ENCODE peak calls at places on chromosomes 4 and X, in ten cellular contexts. One of them, this sample, is unnamed.
A peak's percentile ranks its signal among the peaks of the same experiment; 100 is the strongest.

GRCh38 chr4:173318648-173319211 is 15.4 kb downstream of the HMGB2 start:
- DNase-seq in pancreas: no peak
- DNase-seq in SJSA1: peak; percentile 42
- DNase-seq in thoracic aorta: no peak
- DNase-seq in lower lobe of right lung: no peak
- DNase-seq in right lobe of liver: no peak
- DNase-seq in WERI-Rb-1: no peak
- DNase-seq in cardiac muscle cell: peak; percentile 72
- DNase-seq in tibial artery: no peak
- DNase-seq in astrocyte: peak; percentile 44
- DNase-seq in this sample: no peak

GRCh38 chrX:110699109-110699508 is 96.5 kb downstream of the CHRDL1 start:
- DNase-seq in tibial artery: peak; percentile 20
- DNase-seq in cardiac muscle cell: no peak
- DNase-seq in WERI-Rb-1: no peak
- DNase-seq in pancreas: no peak
- DNase-seq in thoracic aorta: no peak
- DNase-seq in SJSA1: no peak
- DNase-seq in astrocyte: peak; percentile 10
- DNase-seq in right lobe of liver: no peak
- DNase-seq in lower lobe of right lung: no peak
- DNase-seq in this sample: no peak

GRCh38 chrX:49155243-49155899 is 7.2 kb upstream of the MAGIX start:
- DNase-seq in pancreas: no peak
- DNase-seq in thoracic aorta: no peak
- DNase-seq in SJSA1: peak; percentile 64
- DNase-seq in right lobe of liver: no peak
- DNase-seq in astrocyte: peak; percentile 72
- DNase-seq in tibial artery: peak; percentile 38
- DNase-seq in lower lobe of right lung: no peak
- DNase-seq in WERI-Rb-1: peak; percentile 32
- DNase-seq in cardiac muscle cell: peak; percentile 80
- DNase-seq in this sample: peak; percentile 77

GRCh38 chrX:56726609-56727008 is 2.4 kb upstream of the NBDY start:
- DNase-seq in SJSA1: peak; percentile 2
- DNase-seq in pancreas: no peak
- DNase-seq in right lobe of liver: no peak
- DNase-seq in WERI-Rb-1: no peak
- DNase-seq in astrocyte: peak; percentile 32
- DNase-seq in cardiac muscle cell: peak; percentile 66
- DNase-seq in tibial artery: no peak
- DNase-seq in thoracic aorta: no peak
- DNase-seq in lower lobe of right lung: no peak
- DNase-seq in this sample: no peak

GRCh38 chr4:81600511-81601269 is 129.0 kb upstream of the RASGEF1B start:
- DNase-seq in lower lobe of right lung: no peak
- DNase-seq in cardiac muscle cell: no peak
- DNase-seq in pancreas: no peak
- DNase-seq in tibial artery: no peak
- DNase-seq in astrocyte: no peak
- DNase-seq in right lobe of liver: peak; percentile 55
- DNase-seq in WERI-Rb-1: no peak
- DNase-seq in thoracic aorta: no peak
- DNase-seq in SJSA1: no peak
- DNase-seq in this sample: no peak

GRCh38 chrX:413322-414201 is 26.9 kb upstream of the PPP2R3B start:
- DNase-seq in SJSA1: no peak
- DNase-seq in lower lobe of right lung: no peak
- DNase-seq in WERI-Rb-1: no peak
- DNase-seq in cardiac muscle cell: peak; percentile 37
- DNase-seq in pancreas: no peak
- DNase-seq in tibial artery: peak; percentile 25
- DNase-seq in right lobe of liver: no peak
- DNase-seq in thoracic aorta: no peak
- DNase-seq in astrocyte: peak; percentile 45
- DNase-seq in this sample: peak; percentile 84

GRCh38 chrX:40778861-40779575 is 43.7 kb upstream of the MED14 start:
- DNase-seq in SJSA1: peak; percentile 5
- DNase-seq in astrocyte: peak; percentile 72
- DNase-seq in thoracic aorta: no peak
- DNase-seq in right lobe of liver: no peak
- DNase-seq in WERI-Rb-1: no peak
- DNase-seq in tibial artery: no peak
- DNase-seq in lower lobe of right lung: no peak
- DNase-seq in cardiac muscle cell: peak; percentile 16
- DNase-seq in pancreas: no peak
- DNase-seq in this sample: no peak

GRCh38 chr4:76704133-76704881 is 193.6 kb downstream of the SOWAHB start:
- DNase-seq in pancreas: no peak
- DNase-seq in astrocyte: peak; percentile 69
- DNase-seq in lower lobe of right lung: peak; percentile 66
- DNase-seq in WERI-Rb-1: no peak
- DNase-seq in cardiac muscle cell: peak; percentile 64
- DNase-seq in thoracic aorta: no peak
- DNase-seq in right lobe of liver: no peak
- DNase-seq in SJSA1: peak; percentile 59
- DNase-seq in tibial artery: no peak
- DNase-seq in this sample: no peak

GRCh38 chrX:118973389-118974087 is 880 bp upstream of the LONRF3 start:
- DNase-seq in WERI-Rb-1: no peak
- DNase-seq in right lobe of liver: peak; percentile 43
- DNase-seq in lower lobe of right lung: peak; percentile 48
- DNase-seq in pancreas: peak; percentile 64
- DNase-seq in SJSA1: no peak
- DNase-seq in thoracic aorta: no peak
- DNase-seq in cardiac muscle cell: no peak
- DNase-seq in tibial artery: peak; percentile 37
- DNase-seq in astrocyte: no peak
- DNase-seq in this sample: peak; percentile 63

GRCh38 chrX:4762196-4762595 is 1048.7 kb upstream of the PRKX start:
- DNase-seq in lower lobe of right lung: no peak
- DNase-seq in tibial artery: no peak
- DNase-seq in SJSA1: no peak
- DNase-seq in right lobe of liver: no peak
- DNase-seq in thoracic aorta: no peak
- DNase-seq in pancreas: no peak
- DNase-seq in astrocyte: no peak
- DNase-seq in WERI-Rb-1: no peak
- DNase-seq in cardiac muscle cell: no peak
- DNase-seq in this sample: no peak

GRCh38 chr4:145546556-145546955 is 64.9 kb downstream of the SMAD1 start:
- DNase-seq in right lobe of liver: no peak
- DNase-seq in SJSA1: no peak
- DNase-seq in cardiac muscle cell: no peak
- DNase-seq in astrocyte: peak; percentile 76
- DNase-seq in pancreas: no peak
- DNase-seq in WERI-Rb-1: no peak
- DNase-seq in lower lobe of right lung: no peak
- DNase-seq in thoracic aorta: no peak
- DNase-seq in tibial artery: no peak
- DNase-seq in this sample: no peak

GRCh38 chrX:39756086-39756883 is 341.5 kb downstream of the BCOR start:
- DNase-seq in astrocyte: no peak
- DNase-seq in thoracic aorta: no peak
- DNase-seq in pancreas: no peak
- DNase-seq in lower lobe of right lung: no peak
- DNase-seq in cardiac muscle cell: no peak
- DNase-seq in right lobe of liver: no peak
- DNase-seq in WERI-Rb-1: no peak
- DNase-seq in tibial artery: no peak
- DNase-seq in SJSA1: no peak
- DNase-seq in this sample: no peak

GRCh38 chr4:3682236-3683076 is 83.7 kb upstream of the ADRA2C start:
- DNase-seq in right lobe of liver: no peak
- DNase-seq in lower lobe of right lung: peak; percentile 39
- DNase-seq in tibial artery: no peak
- DNase-seq in astrocyte: no peak
- DNase-seq in cardiac muscle cell: no peak
- DNase-seq in SJSA1: no peak
- DNase-seq in WERI-Rb-1: no peak
- DNase-seq in thoracic aorta: no peak
- DNase-seq in pancreas: peak; percentile 41
- DNase-seq in this sample: no peak

DNA sequence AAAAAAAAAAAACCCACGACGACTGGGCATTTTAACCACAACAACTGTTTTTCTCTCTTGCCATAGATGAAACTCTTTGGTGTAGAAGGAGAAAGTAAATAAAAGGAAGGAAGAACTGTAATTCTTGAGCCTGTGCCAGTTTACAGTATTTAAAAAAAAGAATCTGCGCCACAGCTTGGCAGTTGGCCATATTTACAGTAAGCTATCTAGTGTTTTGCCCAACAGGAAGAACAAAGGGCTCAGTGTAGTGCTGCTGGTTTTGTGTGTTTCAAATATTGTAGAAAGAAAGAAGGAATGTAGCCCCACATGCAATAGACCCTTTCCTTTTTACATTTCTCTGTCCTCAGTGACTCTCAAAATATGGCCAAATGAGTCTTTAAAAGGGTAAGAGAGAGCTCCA is 66.1 kb downstream of the NR3C2 start:
- DNase-seq in thoracic aorta: no peak
- DNase-seq in astrocyte: peak; percentile 64
- DNase-seq in cardiac muscle cell: peak; percentile 80
- DNase-seq in tibial artery: peak; percentile 34
- DNase-seq in lower lobe of right lung: no peak
- DNase-seq in pancreas: no peak
- DNase-seq in WERI-Rb-1: no peak
- DNase-seq in right lobe of liver: no peak
- DNase-seq in SJSA1: peak; percentile 20
- DNase-seq in this sample: no peak
- H3K4me3 ChIP-seq in thoracic aorta: peak overlapping the region; percentile 62
- H3K4me3 ChIP-seq in astrocyte: no peak overlapping the region
- H3K4me3 ChIP-seq in cardiac muscle cell: no peak overlapping the region
- H3K4me3 ChIP-seq in tibial artery: peak overlapping the region; percentile 33
- H3K4me3 ChIP-seq in lower lobe of right lung: peak overlapping the region; percentile 39
- H3K4me3 ChIP-seq in pancreas: peak overlapping the region; percentile 15
- H3K4me3 ChIP-seq in WERI-Rb-1: no peak overlapping the region
- H3K4me3 ChIP-seq in right lobe of liver: no peak overlapping the region
- H3K4me3 ChIP-seq in SJSA1: no peak overlapping the region
- H3K4me3 ChIP-seq in this sample: no peak overlapping the region

DNA sequence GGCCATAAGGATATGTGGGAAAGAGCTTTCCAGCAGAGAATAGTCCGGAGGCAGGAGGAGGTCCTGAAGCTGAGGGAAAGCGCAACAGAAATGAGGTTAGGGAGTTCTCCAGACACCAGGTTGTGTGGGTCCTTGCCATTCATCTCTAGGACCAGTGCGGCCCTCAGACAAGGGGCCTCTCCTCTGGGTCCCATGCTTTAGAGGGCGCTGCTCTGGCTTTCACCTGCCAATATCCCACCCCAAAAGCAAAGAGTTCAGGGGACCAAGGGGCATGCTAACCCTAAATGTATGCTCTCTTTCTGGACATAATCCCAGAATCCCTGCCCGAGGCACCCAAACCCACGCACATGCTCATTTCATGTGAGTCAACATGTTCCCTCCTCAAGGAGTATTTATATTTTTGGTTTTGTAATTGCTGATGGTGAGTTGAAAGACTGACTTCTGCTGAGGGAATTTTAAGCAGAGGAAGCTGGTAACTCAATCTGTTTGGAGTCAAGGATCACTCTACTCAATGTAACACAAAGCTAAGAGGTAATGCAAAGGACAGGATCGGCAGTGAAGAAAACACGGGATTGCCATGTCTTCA is 14.8 kb downstream of the RPL34 start:
- DNase-seq in cardiac muscle cell: no peak
- DNase-seq in SJSA1: no peak
- DNase-seq in lower lobe of right lung: no peak
- DNase-seq in tibial artery: no peak
- DNase-seq in WERI-Rb-1: no peak
- DNase-seq in pancreas: no peak
- DNase-seq in thoracic aorta: no peak
- DNase-seq in astrocyte: no peak
- DNase-seq in right lobe of liver: no peak
- DNase-seq in this sample: peak; percentile 16
- H3K36me3 ChIP-seq in cardiac muscle cell: peaks cover 36% of the 10 kb centered on the region
- H3K36me3 ChIP-seq in SJSA1: peaks cover 36% of the 10 kb centered on the region
- H3K36me3 ChIP-seq in lower lobe of right lung: peaks cover 61% of the 10 kb centered on the region
- H3K36me3 ChIP-seq in tibial artery: peaks cover 49% of the 10 kb centered on the region
- H3K36me3 ChIP-seq in WERI-Rb-1: peaks cover 45% of the 10 kb centered on the region
- H3K36me3 ChIP-seq in pancreas: peaks cover 54% of the 10 kb centered on the region
- H3K36me3 ChIP-seq in thoracic aorta: peaks cover 12% of the 10 kb centered on the region
- H3K36me3 ChIP-seq in astrocyte: peaks cover 42% of the 10 kb centered on the region
- H3K36me3 ChIP-seq in right lobe of liver: no peaks in the 10 kb centered on the region
- H3K36me3 ChIP-seq in this sample: peaks cover 14% of the 10 kb centered on the region

GRCh38 chr4:6567218-6567617 is 7.8 kb upstream of the MAN2B2 start:
- DNase-seq in WERI-Rb-1: no peak
- DNase-seq in tibial artery: no peak
- DNase-seq in lower lobe of right lung: no peak
- DNase-seq in right lobe of liver: no peak
- DNase-seq in astrocyte: no peak
- DNase-seq in thoracic aorta: no peak
- DNase-seq in SJSA1: no peak
- DNase-seq in pancreas: no peak
- DNase-seq in cardiac muscle cell: no peak
- DNase-seq in this sample: no peak

GRCh38 chr4:6568689-6569332 is 6.2 kb upstream of the MAN2B2 start:
- DNase-seq in SJSA1: peak; percentile 14
- DNase-seq in WERI-Rb-1: no peak
- DNase-seq in astrocyte: peak; percentile 78
- DNase-seq in cardiac muscle cell: peak; percentile 60
- DNase-seq in right lobe of liver: no peak
- DNase-seq in lower lobe of right lung: no peak
- DNase-seq in tibial artery: no peak
- DNase-seq in pancreas: no peak
- DNase-seq in thoracic aorta: no peak
- DNase-seq in this sample: no peak

GRCh38 chr4:6568148-6568547 is 6.8 kb upstream of the MAN2B2 start:
- DNase-seq in thoracic aorta: no peak
- DNase-seq in cardiac muscle cell: no peak
- DNase-seq in pancreas: no peak
- DNase-seq in right lobe of liver: no peak
- DNase-seq in SJSA1: no peak
- DNase-seq in tibial artery: no peak
- DNase-seq in WERI-Rb-1: no peak
- DNase-seq in lower lobe of right lung: no peak
- DNase-seq in astrocyte: no peak
- DNase-seq in this sample: no peak

GRCh38 chr4:6565691-6566431 is 9.1 kb upstream of the MAN2B2 start:
- DNase-seq in astrocyte: no peak
- DNase-seq in tibial artery: no peak
- DNase-seq in SJSA1: no peak
- DNase-seq in pancreas: no peak
- DNase-seq in lower lobe of right lung: no peak
- DNase-seq in thoracic aorta: no peak
- DNase-seq in right lobe of liver: no peak
- DNase-seq in cardiac muscle cell: no peak
- DNase-seq in WERI-Rb-1: no peak
- DNase-seq in this sample: no peak

GRCh38 chr4:6566582-6567190 is 8.3 kb upstream of the MAN2B2 start:
- DNase-seq in SJSA1: no peak
- DNase-seq in thoracic aorta: no peak
- DNase-seq in WERI-Rb-1: no peak
- DNase-seq in lower lobe of right lung: no peak
- DNase-seq in astrocyte: no peak
- DNase-seq in right lobe of liver: no peak
- DNase-seq in pancreas: no peak
- DNase-seq in tibial artery: no peak
- DNase-seq in cardiac muscle cell: no peak
- DNase-seq in this sample: no peak
- H3K27me3 ChIP-seq in SJSA1: peaks cover 13% of the 10 kb centered on the region
- H3K27me3 ChIP-seq in thoracic aorta: peaks cover 10% of the 10 kb centered on the region
- H3K27me3 ChIP-seq in WERI-Rb-1: peaks cover 31% of the 10 kb centered on the region
- H3K27me3 ChIP-seq in lower lobe of right lung: peaks cover 29% of the 10 kb centered on the region
- H3K27me3 ChIP-seq in astrocyte: peaks cover 26% of the 10 kb centered on the region
- H3K27me3 ChIP-seq in right lobe of liver: peaks cover 6% of the 10 kb centered on the region
- H3K27me3 ChIP-seq in pancreas: peaks cover 4% of the 10 kb centered on the region
- H3K27me3 ChIP-seq in tibial artery: peaks cover 3% of the 10 kb centered on the region
- H3K27me3 ChIP-seq in cardiac muscle cell: peaks cover 62% of the 10 kb centered on the region
- H3K27me3 ChIP-seq in this sample: peaks cover 52% of the 10 kb centered on the region

GRCh38 chrX:19798423-19798822 is 89.0 kb downstream of the SH3KBP1 start:
- DNase-seq in astrocyte: no peak
- DNase-seq in cardiac muscle cell: no peak
- DNase-seq in lower lobe of right lung: no peak
- DNase-seq in thoracic aorta: no peak
- DNase-seq in right lobe of liver: no peak
- DNase-seq in WERI-Rb-1: no peak
- DNase-seq in SJSA1: no peak
- DNase-seq in pancreas: no peak
- DNase-seq in tibial artery: no peak
- DNase-seq in this sample: no peak
- H3K4me3 ChIP-seq in astrocyte: no peak overlapping the region
- H3K4me3 ChIP-seq in cardiac muscle cell: no peak overlapping the region
- H3K4me3 ChIP-seq in lower lobe of right lung: no peak overlapping the region
- H3K4me3 ChIP-seq in thoracic aorta: no peak overlapping the region
- H3K4me3 ChIP-seq in right lobe of liver: no peak overlapping the region
- H3K4me3 ChIP-seq in WERI-Rb-1: no peak overlapping the region
- H3K4me3 ChIP-seq in SJSA1: no peak overlapping the region
- H3K4me3 ChIP-seq in pancreas: no peak overlapping the region
- H3K4me3 ChIP-seq in tibial artery: no peak overlapping the region
- H3K4me3 ChIP-seq in this sample: no peak overlapping the region

This sample was measured in H7.